ENCODE peak calls at places on chromosome 5, in five cellular contexts. One of them, this sample, is unnamed.

GRCh38 chr5:74272831-74273545 is 367.5 kb downstream of the ENC1 start:
- DNase-seq in DND-41: no peak
- DNase-seq in psoas muscle: no peak
- DNase-seq in HFFc6: no peak
- DNase-seq in IMR-90: no peak
- DNase-seq in this sample: no peak

GRCh38 chr5:14569948-14570691 is 11.5 kb upstream of the OTULINL start:
- DNase-seq in HFFc6: no peak
- DNase-seq in DND-41: no peak
- DNase-seq in IMR-90: no peak
- DNase-seq in psoas muscle: no peak
- DNase-seq in this sample: no peak

GRCh38 chr5:55902696-55903095 is 51.5 kb downstream of the IL31RA start:
- DNase-seq in IMR-90: peak
- DNase-seq in psoas muscle: no peak
- DNase-seq in HFFc6: peak
- DNase-seq in DND-41: no peak
- DNase-seq in this sample: no peak

GRCh38 chr5:178116406-178116885 is 3.1 kb downstream of the N4BP3 start:
- DNase-seq in DND-41: peak
- DNase-seq in HFFc6: no peak
- DNase-seq in IMR-90: no peak
- DNase-seq in psoas muscle: no peak
- DNase-seq in this sample: no peak

GRCh38 chr5:148145916-148146315 is 22.4 kb upstream of the SPINK14 start:
- DNase-seq in psoas muscle: no peak
- DNase-seq in DND-41: no peak
- DNase-seq in HFFc6: no peak
- DNase-seq in IMR-90: peak
- DNase-seq in this sample: no peak

GRCh38 chr5:127565586-127566270 is 48.3 kb downstream of the PRRC1 start:
- DNase-seq in DND-41: no peak
- DNase-seq in HFFc6: no peak
- DNase-seq in psoas muscle: no peak
- DNase-seq in IMR-90: no peak
- DNase-seq in this sample: no peak

GRCh38 chr5:169173372-169173771 is 127.6 kb downstream of the SLIT3 start:
- DNase-seq in DND-41: no peak
- DNase-seq in HFFc6: no peak
- DNase-seq in IMR-90: no peak
- DNase-seq in psoas muscle: no peak
- DNase-seq in this sample: no peak

GRCh38 chr5:154508114-154508513 is 30.1 kb upstream of the HAND1 start:
- DNase-seq in HFFc6: no peak
- DNase-seq in DND-41: no peak
- DNase-seq in IMR-90: no peak
- DNase-seq in psoas muscle: no peak
- DNase-seq in this sample: no peak

GRCh38 chr5:675876-676698 is 17.1 kb downstream of the TPPP start:
- DNase-seq in HFFc6: no peak
- DNase-seq in IMR-90: no peak
- DNase-seq in psoas muscle: peak
- DNase-seq in DND-41: no peak
- DNase-seq in this sample: no peak

GRCh38 chr5:5418764-5419163 is 3.7 kb upstream of the ICE1 start:
- DNase-seq in DND-41: no peak
- DNase-seq in IMR-90: no peak
- DNase-seq in HFFc6: no peak
- DNase-seq in psoas muscle: no peak
- DNase-seq in this sample: no peak

GRCh38 chr5:76367623-76368366 is 35.3 kb upstream of the IQGAP2 start:
- DNase-seq in psoas muscle: no peak
- DNase-seq in DND-41: no peak
- DNase-seq in IMR-90: peak
- DNase-seq in HFFc6: peak
- DNase-seq in this sample: peak

GRCh38 chr5:149598966-149599365 is 17.7 kb downstream of the ARHGEF37 start:
- DNase-seq in DND-41: no peak
- DNase-seq in IMR-90: no peak
- DNase-seq in psoas muscle: no peak
- DNase-seq in HFFc6: no peak
- DNase-seq in this sample: no peak

GRCh38 chr5:168706655-168707069 is 127.5 kb upstream of the PANK3 start:
- DNase-seq in DND-41: peak
- DNase-seq in IMR-90: peak
- DNase-seq in HFFc6: peak
- DNase-seq in psoas muscle: no peak
- DNase-seq in this sample: no peak

GRCh38 chr5:126106032-126106431 is 317.2 kb upstream of the GRAMD2B start:
- DNase-seq in DND-41: no peak
- DNase-seq in psoas muscle: no peak
- DNase-seq in HFFc6: no peak
- DNase-seq in IMR-90: no peak
- DNase-seq in this sample: no peak

GRCh38 chr5:136082390-136083193 is 50.1 kb upstream of the SMAD5 start:
- DNase-seq in HFFc6: peak
- DNase-seq in psoas muscle: peak
- DNase-seq in IMR-90: peak
- DNase-seq in DND-41: peak
- DNase-seq in this sample: peak

GRCh38 chr5:34756781-34757624 is 82.0 kb upstream of the TTC23L start:
- DNase-seq in DND-41: no peak
- DNase-seq in IMR-90: no peak
- DNase-seq in HFFc6: no peak
- DNase-seq in psoas muscle: no peak
- DNase-seq in this sample: no peak

GRCh38 chr5:73391441-73391871 is 57.1 kb downstream of the FOXD1 start:
- DNase-seq in IMR-90: peak
- DNase-seq in HFFc6: peak
- DNase-seq in DND-41: no peak
- DNase-seq in psoas muscle: no peak
- DNase-seq in this sample: no peak

GRCh38 chr5:173512637-173513435 is 103.6 kb downstream of the BOD1 start:
- DNase-seq in DND-41: no peak
- DNase-seq in psoas muscle: no peak
- DNase-seq in IMR-90: no peak
- DNase-seq in HFFc6: peak
- DNase-seq in this sample: no peak

GRCh38 chr5:84986688-84987087 is 602.0 kb upstream of the EDIL3 start:
- DNase-seq in HFFc6: no peak
- DNase-seq in psoas muscle: no peak
- DNase-seq in IMR-90: no peak
- DNase-seq in DND-41: no peak
- DNase-seq in this sample: no peak

GRCh38 chr5:130213607-130214006 is 309.3 kb downstream of the CHSY3 start:
- DNase-seq in IMR-90: no peak
- DNase-seq in HFFc6: no peak
- DNase-seq in DND-41: no peak
- DNase-seq in psoas muscle: no peak
- DNase-seq in this sample: no peak

GRCh38 chr5:171029401-171029800 is 167.6 kb downstream of the RANBP17 start:
- DNase-seq in IMR-90: no peak
- DNase-seq in HFFc6: no peak
- DNase-seq in DND-41: no peak
- DNase-seq in psoas muscle: no peak
- DNase-seq in this sample: no peak

GRCh38 chr5:142587354-142587965 is 98.4 kb downstream of the FGF1 start:
- DNase-seq in psoas muscle: no peak
- DNase-seq in DND-41: peak
- DNase-seq in HFFc6: peak
- DNase-seq in IMR-90: peak
- DNase-seq in this sample: no peak
- TF ChIP-seq CTCF in psoas muscle: peak
- TF ChIP-seq CTCF in DND-41: peak
- TF ChIP-seq CTCF in HFFc6: peak
- TF ChIP-seq CTCF in IMR-90: peak
- TF ChIP-seq CTCF in this sample: peak

DNA sequence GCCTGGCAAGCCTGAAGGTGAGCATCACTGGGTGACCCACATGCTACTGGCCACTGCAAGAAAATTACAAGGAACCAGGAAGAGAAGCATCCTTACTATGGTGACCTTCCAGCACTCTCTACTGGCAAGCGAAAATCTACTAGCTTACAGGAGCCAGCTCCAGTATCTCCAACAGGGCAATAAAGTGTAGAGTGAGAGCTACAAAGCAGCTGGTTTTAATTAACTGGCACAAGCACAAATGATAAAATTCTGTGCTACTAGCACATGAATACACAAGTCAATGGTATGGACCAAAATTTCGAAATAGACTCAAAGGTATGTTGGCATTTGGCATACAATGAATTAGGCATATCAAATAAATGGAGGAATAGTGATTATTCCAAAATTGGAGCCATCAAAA is 113.2 kb upstream of the CAST start:
- DNase-seq in IMR-90: no peak
- DNase-seq in HFFc6: peak
- DNase-seq in DND-41: no peak
- DNase-seq in psoas muscle: no peak
- DNase-seq in this sample: no peak
- TF ChIP-seq CTCF in IMR-90: no peak
- TF ChIP-seq CTCF in HFFc6: no peak
- TF ChIP-seq CTCF in DND-41: no peak
- TF ChIP-seq CTCF in psoas muscle: no peak
- TF ChIP-seq CTCF in this sample: no peak

GRCh38 chr5:36459191-36460135 is 146.9 kb upstream of the SLC1A3 start:
- DNase-seq in IMR-90: no peak
- DNase-seq in psoas muscle: no peak
- DNase-seq in DND-41: peak
- DNase-seq in HFFc6: no peak
- DNase-seq in this sample: no peak
- TF ChIP-seq CTCF in IMR-90: no peak
- TF ChIP-seq CTCF in psoas muscle: no peak
- TF ChIP-seq CTCF in DND-41: peak
- TF ChIP-seq CTCF in HFFc6: peak
- TF ChIP-seq CTCF in this sample: peak

GRCh38 chr5:115601709-115602584 is at the start of gene TICAM2:
- DNase-seq in HFFc6: peak
- DNase-seq in DND-41: no peak
- DNase-seq in psoas muscle: peak
- DNase-seq in IMR-90: peak
- DNase-seq in this sample: peak
- TF ChIP-seq CTCF in HFFc6: peak
- TF ChIP-seq CTCF in DND-41: no peak
- TF ChIP-seq CTCF in psoas muscle: no peak
- TF ChIP-seq CTCF in IMR-90: peak
- TF ChIP-seq CTCF in this sample: peak

GRCh38 chr5:78679905-78680304 is 31.3 kb upstream of the LHFPL2 start:
- DNase-seq in HFFc6: no peak
- DNase-seq in psoas muscle: no peak
- DNase-seq in IMR-90: no peak
- DNase-seq in DND-41: no peak
- DNase-seq in this sample: no peak

GRCh38 chr5:78672154-78672553 is 23.6 kb upstream of the LHFPL2 start:
- DNase-seq in HFFc6: no peak
- DNase-seq in IMR-90: no peak
- DNase-seq in psoas muscle: no peak
- DNase-seq in DND-41: no peak
- DNase-seq in this sample: no peak

GRCh38 chr5:78675956-78676727 is 27.6 kb upstream of the LHFPL2 start:
- DNase-seq in DND-41: no peak
- DNase-seq in psoas muscle: no peak
- DNase-seq in IMR-90: no peak
- DNase-seq in HFFc6: no peak
- DNase-seq in this sample: no peak

GRCh38 chr5:78677777-78678668 is 29.5 kb upstream of the LHFPL2 start:
- DNase-seq in psoas muscle: peak
- DNase-seq in IMR-90: peak
- DNase-seq in HFFc6: peak
- DNase-seq in DND-41: no peak
- DNase-seq in this sample: no peak
- TF ChIP-seq CTCF in psoas muscle: no peak
- TF ChIP-seq CTCF in IMR-90: peak
- TF ChIP-seq CTCF in HFFc6: peak
- TF ChIP-seq CTCF in DND-41: no peak
- TF ChIP-seq CTCF in this sample: no peak

GRCh38 chr5:138631204-138631928 is 56.2 kb upstream of the HSPA9 start:
- DNase-seq in HFFc6: no peak
- DNase-seq in IMR-90: no peak
- DNase-seq in psoas muscle: no peak
- DNase-seq in DND-41: no peak
- DNase-seq in this sample: no peak

GRCh38 chr5:138635268-138635667 is 60.1 kb upstream of the HSPA9 start:
- DNase-seq in IMR-90: peak
- DNase-seq in HFFc6: peak
- DNase-seq in psoas muscle: no peak
- DNase-seq in DND-41: no peak
- DNase-seq in this sample: no peak

GRCh38 chr5:138635708-138636107 is 60.5 kb upstream of the HSPA9 start:
- DNase-seq in DND-41: no peak
- DNase-seq in psoas muscle: no peak
- DNase-seq in IMR-90: no peak
- DNase-seq in HFFc6: no peak
- DNase-seq in this sample: no peak

GRCh38 chr5:138636401-138636944 is 61.3 kb upstream of the HSPA9 start:
- DNase-seq in IMR-90: no peak
- DNase-seq in DND-41: no peak
- DNase-seq in psoas muscle: no peak
- DNase-seq in HFFc6: no peak
- DNase-seq in this sample: no peak

DNA sequence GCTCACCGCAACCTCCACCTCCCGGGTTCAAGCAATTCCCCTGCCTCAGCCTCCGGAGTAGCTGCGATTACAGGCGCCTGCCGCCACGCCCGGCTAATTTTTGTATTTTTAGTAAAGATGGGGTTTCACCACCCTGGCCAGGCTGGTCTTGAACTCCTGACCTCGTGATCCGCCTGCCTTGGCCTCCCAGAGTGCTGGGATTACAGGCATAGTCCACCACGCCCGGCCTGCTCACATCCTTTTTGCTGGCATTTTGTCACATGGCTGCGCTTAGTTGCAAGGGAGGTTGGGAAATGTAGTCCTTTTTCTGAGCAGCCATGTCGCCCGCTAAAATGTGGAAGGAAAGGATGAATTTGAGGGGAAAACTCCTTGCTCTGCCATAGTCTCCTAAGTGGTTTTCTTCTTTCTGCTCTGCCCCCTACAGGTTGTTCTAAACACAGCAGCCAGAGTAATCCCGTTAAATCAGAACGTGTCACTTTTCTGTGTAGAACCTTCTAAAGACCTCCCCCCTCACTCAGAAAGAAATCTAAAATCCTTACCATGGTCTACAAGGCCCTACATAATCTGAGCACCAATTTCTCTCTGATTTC is 57.8 kb upstream of the HSPA9 start:
- DNase-seq in IMR-90: peak
- DNase-seq in HFFc6: peak
- DNase-seq in psoas muscle: peak
- DNase-seq in DND-41: peak
- DNase-seq in this sample: peak
- TF ChIP-seq CTCF in IMR-90: peak
- TF ChIP-seq CTCF in HFFc6: peak
- TF ChIP-seq CTCF in psoas muscle: peak
- TF ChIP-seq CTCF in DND-41: peak
- TF ChIP-seq CTCF in this sample: peak